ENCODE peak calls at places on chromosomes 12 and 14, in four cellular contexts. One of them, this sample, is unnamed. For H3K4me1, H3K36me3 and H3K27me3, the result is how much of the 10 kb centered on the place peaks cover.

GRCh38 chr14:31449971-31450610 is 7.2 kb downstream of the DTD2 start:
- DNase-seq in Panc1: peak
- DNase-seq in fibroblast of lung: peak
- DNase-seq in hepatocyte: peak
- DNase-seq in this sample: no peak

GRCh38 chr12:118137148-118137678 is 1.3 kb downstream of the PEBP1 start:
- DNase-seq in Panc1: no peak
- DNase-seq in fibroblast of lung: no peak
- DNase-seq in hepatocyte: no peak
- DNase-seq in this sample: no peak

GRCh38 chr12:96230646-96231045 is 36.5 kb downstream of the ELK3 start:
- DNase-seq in Panc1: no peak
- DNase-seq in fibroblast of lung: no peak
- DNase-seq in hepatocyte: no peak
- DNase-seq in this sample: no peak

GRCh38 chr12:31279525-31279924 is 46.4 kb downstream of the SINHCAF start:
- DNase-seq in Panc1: no peak
- DNase-seq in fibroblast of lung: no peak
- DNase-seq in hepatocyte: no peak
- DNase-seq in this sample: no peak

GRCh38 chr14:38931969-38932652 is 170.9 kb downstream of the SEC23A start:
- DNase-seq in Panc1: no peak
- DNase-seq in fibroblast of lung: no peak
- DNase-seq in hepatocyte: peak
- DNase-seq in this sample: no peak

GRCh38 chr14:97219356-97220017 is 422.3 kb downstream of the VRK1 start:
- DNase-seq in Panc1: no peak
- DNase-seq in fibroblast of lung: no peak
- DNase-seq in hepatocyte: no peak
- DNase-seq in this sample: no peak

GRCh38 chr14:104316723-104317499 is 178.5 kb downstream of the KIF26A start:
- DNase-seq in Panc1: no peak
- DNase-seq in fibroblast of lung: no peak
- DNase-seq in hepatocyte: no peak
- DNase-seq in this sample: no peak

GRCh38 chr12:130743606-130744005 is 27.5 kb upstream of the RIMBP2 start:
- DNase-seq in Panc1: no peak
- DNase-seq in fibroblast of lung: no peak
- DNase-seq in hepatocyte: no peak
- DNase-seq in this sample: no peak

GRCh38 chr12:44224399-44224798 is 388.5 kb downstream of the TMEM117 start:
- DNase-seq in Panc1: no peak
- DNase-seq in fibroblast of lung: no peak
- DNase-seq in hepatocyte: no peak
- DNase-seq in this sample: no peak

GRCh38 chr14:95043732-95044462 is 113.4 kb downstream of the DICER1 start:
- DNase-seq in Panc1: no peak
- DNase-seq in fibroblast of lung: no peak
- DNase-seq in hepatocyte: no peak
- DNase-seq in this sample: no peak

GRCh38 chr12:43976027-43976426 is 140.1 kb downstream of the TMEM117 start:
- DNase-seq in Panc1: no peak
- DNase-seq in fibroblast of lung: no peak
- DNase-seq in hepatocyte: no peak
- DNase-seq in this sample: no peak

GRCh38 chr14:86015511-86015910 is 485.6 kb downstream of the FLRT2 start:
- DNase-seq in Panc1: no peak
- DNase-seq in fibroblast of lung: peak
- DNase-seq in hepatocyte: no peak
- DNase-seq in this sample: no peak

GRCh38 chr14:88962356-88962755 is 137.9 kb downstream of the TTC8 start:
- DNase-seq in Panc1: no peak
- DNase-seq in fibroblast of lung: no peak
- DNase-seq in hepatocyte: no peak
- DNase-seq in this sample: no peak

GRCh38 chr12:48017496-48017895 is 13.2 kb upstream of the COL2A1 start:
- DNase-seq in Panc1: no peak
- DNase-seq in fibroblast of lung: no peak
- DNase-seq in hepatocyte: no peak
- DNase-seq in this sample: no peak

GRCh38 chr14:35956376-35957000 is 130.3 kb downstream of the BRMS1L start:
- DNase-seq in Panc1: no peak
- DNase-seq in fibroblast of lung: no peak
- DNase-seq in hepatocyte: no peak
- DNase-seq in this sample: no peak

GRCh38 chr14:91310620-91311283 is 66.2 kb upstream of the GPR68 start:
- DNase-seq in Panc1: no peak
- DNase-seq in fibroblast of lung: no peak
- DNase-seq in hepatocyte: no peak
- DNase-seq in this sample: no peak

GRCh38 chr12:123983822-123984485 is 10.9 kb downstream of the ZNF664 start:
- DNase-seq in Panc1: no peak
- DNase-seq in fibroblast of lung: peak
- DNase-seq in hepatocyte: peak
- DNase-seq in this sample: peak

GRCh38 chr14:56216631-56217379 is 98.6 kb downstream of the PELI2 start:
- DNase-seq in Panc1: no peak
- DNase-seq in fibroblast of lung: peak
- DNase-seq in hepatocyte: peak
- DNase-seq in this sample: no peak

GRCh38 chr12:72957454-72957853 is 685.3 kb downstream of the TRHDE start:
- DNase-seq in Panc1: no peak
- DNase-seq in fibroblast of lung: no peak
- DNase-seq in hepatocyte: no peak
- DNase-seq in this sample: no peak

GRCh38 chr14:29108908-29109307 is 342.3 kb downstream of the FOXG1 start:
- DNase-seq in Panc1: no peak
- DNase-seq in fibroblast of lung: no peak
- DNase-seq in hepatocyte: no peak
- DNase-seq in this sample: no peak

GRCh38 chr14:67820428-67820881 is 876 bp downstream of the RAD51B start:
- DNase-seq in Panc1: peak
- DNase-seq in fibroblast of lung: peak
- DNase-seq in hepatocyte: peak
- DNase-seq in this sample: no peak

GRCh38 chr12:92987846-92988621 is 58.9 kb upstream of the EEA1 start:
- DNase-seq in Panc1: no peak
- DNase-seq in fibroblast of lung: no peak
- DNase-seq in hepatocyte: no peak
- DNase-seq in this sample: no peak

GRCh38 chr12:666766-667308 is 3.6 kb upstream of the NINJ2 start:
- DNase-seq in Panc1: no peak
- DNase-seq in fibroblast of lung: no peak
- DNase-seq in hepatocyte: no peak
- DNase-seq in this sample: no peak

GRCh38 chr14:74634481-74634880 is 22.4 kb upstream of the LTBP2 start:
- DNase-seq in Panc1: no peak
- DNase-seq in fibroblast of lung: no peak
- DNase-seq in hepatocyte: no peak
- DNase-seq in this sample: no peak

GRCh38 chr14:52328286-52328685 is 14.2 kb downstream of the PTGER2 start:
- DNase-seq in Panc1: no peak
- DNase-seq in fibroblast of lung: peak
- DNase-seq in hepatocyte: no peak
- DNase-seq in this sample: no peak

GRCh38 chr14:49550284-49551184 is 35.6 kb downstream of the RPS29 start:
- DNase-seq in Panc1: no peak
- DNase-seq in fibroblast of lung: peak
- DNase-seq in hepatocyte: no peak
- DNase-seq in this sample: peak

GRCh38 chr12:23895792-23896218 is 53.7 kb downstream of the SOX5 start:
- DNase-seq in Panc1: no peak
- DNase-seq in fibroblast of lung: no peak
- DNase-seq in hepatocyte: no peak
- DNase-seq in this sample: peak

GRCh38 chr14:105064721-105065143 is 498 bp downstream of the GPR132 start:
- DNase-seq in Panc1: no peak
- DNase-seq in fibroblast of lung: no peak
- DNase-seq in hepatocyte: peak
- DNase-seq in this sample: no peak

GRCh38 chr12:107779077-107779840 is 4.8 kb downstream of the ASCL4 start:
- DNase-seq in Panc1: no peak
- DNase-seq in fibroblast of lung: no peak
- DNase-seq in hepatocyte: no peak
- DNase-seq in this sample: no peak
- H3K4me1 ChIP-seq in Panc1: under half
- H3K4me1 ChIP-seq in fibroblast of lung: under half
- H3K4me1 ChIP-seq in hepatocyte: under half
- H3K4me1 ChIP-seq in this sample: under half

DNA sequence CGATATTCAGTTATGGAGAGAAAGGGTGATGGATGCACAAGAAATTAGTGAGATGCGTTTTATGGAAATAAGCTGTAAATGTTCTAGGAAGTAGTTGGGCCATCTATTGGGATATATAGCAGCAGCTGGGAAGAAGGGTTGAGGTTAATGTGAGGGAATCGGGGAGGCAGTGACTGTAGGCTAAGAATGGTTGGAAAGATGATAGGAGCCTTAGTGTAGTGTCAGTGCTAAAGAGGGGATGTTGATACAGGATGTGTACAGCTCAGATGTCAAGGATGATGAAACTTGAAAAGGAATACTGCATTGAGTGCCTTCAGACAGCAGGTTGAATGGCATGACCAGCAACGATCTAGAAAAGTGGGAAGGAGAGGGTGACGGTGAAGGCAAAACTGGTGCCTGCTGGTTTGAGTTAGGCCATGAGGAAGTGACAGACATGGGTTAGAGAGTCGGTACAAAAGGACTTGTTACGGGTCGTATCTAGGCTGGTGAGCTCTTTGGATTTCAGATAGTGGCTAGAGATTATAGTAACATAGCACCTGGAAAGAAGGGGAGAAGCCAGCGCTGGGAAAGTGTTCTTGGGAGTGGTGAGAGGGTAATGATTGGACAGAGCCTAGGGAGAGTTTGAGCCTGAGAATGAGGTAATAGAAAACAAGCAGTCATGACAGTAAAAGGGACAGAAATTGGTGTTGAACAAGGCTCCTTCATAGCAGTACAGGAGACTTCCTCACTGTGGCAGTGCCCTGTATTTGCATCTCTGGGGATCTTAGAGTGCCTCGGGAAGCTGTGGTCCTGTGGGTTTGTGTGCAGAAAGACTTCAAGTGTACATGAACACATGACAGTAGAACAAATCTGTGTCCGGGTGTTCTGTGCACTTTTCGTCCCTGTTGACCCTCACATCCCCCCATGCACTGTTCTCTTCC is 9.6 kb downstream of the MARS1 start:
- DNase-seq in Panc1: no peak
- DNase-seq in fibroblast of lung: no peak
- DNase-seq in hepatocyte: no peak
- DNase-seq in this sample: no peak
- H3K36me3 ChIP-seq in Panc1: under half
- H3K36me3 ChIP-seq in fibroblast of lung: under half
- H3K36me3 ChIP-seq in hepatocyte: under half
- H3K36me3 ChIP-seq in this sample: half or more

GRCh38 chr12:115109863-115110262 is 425.9 kb upstream of the TBX3 start:
- DNase-seq in Panc1: no peak
- DNase-seq in fibroblast of lung: no peak
- DNase-seq in hepatocyte: no peak
- DNase-seq in this sample: no peak

GRCh38 chr12:115118177-115118724 is 434.3 kb upstream of the TBX3 start:
- DNase-seq in Panc1: no peak
- DNase-seq in fibroblast of lung: peak
- DNase-seq in hepatocyte: peak
- DNase-seq in this sample: no peak

GRCh38 chr12:115108129-115109100 is 424.4 kb upstream of the TBX3 start:
- DNase-seq in Panc1: no peak
- DNase-seq in fibroblast of lung: no peak
- DNase-seq in hepatocyte: no peak
- DNase-seq in this sample: no peak

GRCh38 chr12:115114140-115114539 is 430.2 kb upstream of the TBX3 start:
- DNase-seq in Panc1: no peak
- DNase-seq in fibroblast of lung: no peak
- DNase-seq in hepatocyte: no peak
- DNase-seq in this sample: no peak
- H3K27me3 ChIP-seq in Panc1: under half
- H3K27me3 ChIP-seq in fibroblast of lung: under half
- H3K27me3 ChIP-seq in hepatocyte: under half
- H3K27me3 ChIP-seq in this sample: under half

GRCh38 chr12:132556216-132556615 is 54.2 kb downstream of the LRCOL1 start:
- DNase-seq in Panc1: no peak
- DNase-seq in fibroblast of lung: no peak
- DNase-seq in hepatocyte: no peak
- DNase-seq in this sample: no peak

GRCh38 chr12:132555686-132556085 is 54.7 kb downstream of the LRCOL1 start:
- DNase-seq in Panc1: no peak
- DNase-seq in fibroblast of lung: no peak
- DNase-seq in hepatocyte: no peak
- DNase-seq in this sample: no peak

GRCh38 chr12:132557291-132557968 is 53.0 kb downstream of the LRCOL1 start:
- DNase-seq in Panc1: no peak
- DNase-seq in fibroblast of lung: no peak
- DNase-seq in hepatocyte: no peak
- DNase-seq in this sample: no peak

GRCh38 chr12:132556801-132557200 is 53.6 kb downstream of the LRCOL1 start:
- DNase-seq in Panc1: no peak
- DNase-seq in fibroblast of lung: no peak
- DNase-seq in hepatocyte: no peak
- DNase-seq in this sample: no peak

DNA sequence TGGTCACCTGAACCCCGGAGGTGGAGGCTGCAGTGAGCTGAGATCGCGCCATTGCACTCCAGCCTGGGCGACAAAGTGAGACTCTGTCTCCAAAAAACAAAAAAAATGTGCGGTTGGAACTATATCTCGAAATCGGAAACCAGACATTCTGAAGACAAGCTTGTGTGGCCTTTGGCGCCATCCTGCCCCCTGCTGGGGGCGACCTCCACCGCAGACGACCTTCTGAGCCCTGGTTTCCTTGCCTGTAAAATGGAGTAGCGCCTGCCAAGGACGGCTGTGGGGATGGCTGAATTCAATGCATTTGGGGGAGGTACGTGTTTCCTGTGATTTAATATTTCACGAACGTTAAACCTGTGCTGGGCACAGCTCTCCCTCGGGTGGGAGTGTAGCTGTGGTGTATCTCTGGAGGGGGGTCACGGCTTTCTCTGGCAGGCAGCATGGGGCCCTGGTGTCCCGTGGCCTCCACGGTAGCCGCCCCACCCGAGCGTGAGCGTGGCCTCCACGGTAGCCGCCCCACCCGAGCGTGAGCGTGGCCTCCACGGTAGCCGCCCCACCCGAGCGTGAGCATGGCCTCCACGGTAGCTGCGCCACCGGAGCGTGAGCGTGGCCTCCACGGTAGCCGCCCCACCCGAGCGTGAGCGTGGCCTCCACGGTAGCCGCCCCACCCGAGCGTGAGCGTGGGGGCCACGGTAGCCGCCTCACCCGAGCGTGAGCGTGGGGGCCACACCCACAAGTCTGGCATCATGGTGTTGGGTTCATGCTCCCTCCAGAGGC is 55.3 kb downstream of the LRCOL1 start:
- DNase-seq in Panc1: no peak
- DNase-seq in fibroblast of lung: no peak
- DNase-seq in hepatocyte: no peak
- DNase-seq in this sample: peak
- H3K4me1 ChIP-seq in Panc1: under half
- H3K4me1 ChIP-seq in fibroblast of lung: under half
- H3K4me1 ChIP-seq in hepatocyte: under half
- H3K4me1 ChIP-seq in this sample: under half

GRCh38 chr12:49051373-49051764 is 9.2 kb downstream of the KMT2D start:
- DNase-seq in Panc1: no peak
- DNase-seq in fibroblast of lung: no peak
- DNase-seq in hepatocyte: no peak
- DNase-seq in this sample: no peak
- H3K36me3 ChIP-seq in Panc1: under half
- H3K36me3 ChIP-seq in fibroblast of lung: half or more
- H3K36me3 ChIP-seq in hepatocyte: under half
- H3K36me3 ChIP-seq in this sample: half or more